ENCODE peak calls at places on chromosome 1, in four cellular contexts. Y, H, A and M are unnamed samples.

GRCh38 chr1:228347181-228347580 is 59.5 kb downstream of the TRIM11 start:
- DNase-seq in Y (no peak), H (no peak), A (no peak), M (no peak)

GRCh38 chr1:14894811-14895524 is 258.6 kb upstream of the TMEM51 start:
- DNase-seq in Y (no peak), H (no peak), A (peak), M (no peak)

GRCh38 chr1:212489284-212489859 is 56.7 kb downstream of the NENF start:
- DNase-seq in Y (no peak), H (no peak), A (no peak), M (no peak)

GRCh38 chr1:229671310-229671709 is 45.3 kb downstream of the URB2 start:
- DNase-seq in Y (no peak), H (no peak), A (no peak), M (no peak)

GRCh38 chr1:244628719-244629299 is 24.1 kb upstream of the DESI2 start:
- DNase-seq in Y (no peak), H (no peak), A (no peak), M (no peak)

GRCh38 chr1:205373022-205373421 is 16.3 kb upstream of the KLHDC8A start:
- DNase-seq in Y (no peak), H (no peak), A (no peak), M (no peak)

GRCh38 chr1:171794085-171794484 is 12.6 kb downstream of the METTL13 start:
- DNase-seq in Y (no peak), H (no peak), A (peak), M (peak)

GRCh38 chr1:158002630-158003408 is 9.4 kb downstream of the KIRREL1 start:
- DNase-seq in Y (no peak), H (no peak), A (no peak), M (no peak)

GRCh38 chr1:85406887-85407593 is 57.9 kb downstream of the DDAH1 start:
- DNase-seq in Y (peak), H (no peak), A (peak), M (no peak)

GRCh38 chr1:3266870-3267549 is 187.5 kb upstream of the ARHGEF16 start:
- DNase-seq in Y (no peak), H (no peak), A (no peak), M (no peak)

GRCh38 chr1:170214980-170215910 is 69.5 kb downstream of the NTMT2 start:
- DNase-seq in Y (no peak), H (no peak), A (no peak), M (no peak)

GRCh38 chr1:52444465-52444864 is 40.1 kb downstream of the PRPF38A start:
- DNase-seq in Y (no peak), H (no peak), A (no peak), M (no peak)

GRCh38 chr1:226519135-226519534 is 29.4 kb upstream of the STUM start:
- DNase-seq in Y (no peak), H (no peak), A (no peak), M (no peak)

GRCh38 chr1:222815367-222815765 is 527 bp downstream of the DISP1 start:
- DNase-seq in Y (peak), H (peak), A (peak), M (peak)